ENCODE peak calls at places on chromosomes 4 and X, in seven cellular contexts. F is tibial artery, E is stomach, U is mesendoderm, S is ascending aorta, Z is body of pancreas, D is cardiac muscle cell. Y is an unnamed sample. For H3K36me3, the result is how much of the 10 kb centered on the place peaks cover.

GRCh38 chr4:178556796-178557195 is 1114.6 kb upstream of the AGA start:
- DNase-seq in F (no peak), E (no peak), U (no peak), S (no peak), Z (no peak), D (no peak), Y (no peak)

GRCh38 chrX:17968367-17968766 is 107.3 kb upstream of the RAI2 start:
- DNase-seq in F (no peak), E (no peak), U (peak), S (no peak), Z (no peak), D (no peak), Y (no peak)

GRCh38 chr4:172099376-172099775 is 286.2 kb downstream of the GALNTL6 start:
- DNase-seq in F (no peak), E (no peak), U (no peak), S (no peak), Z (no peak), D (no peak), Y (no peak)

GRCh38 chr4:53592686-53593641 is 1.7 kb upstream of the LNX1 start:
- DNase-seq in F (peak), E (peak), U (peak), S (no peak), Z (peak), D (peak), Y (peak)

GRCh38 chr4:52751349-52751911 is at the start of gene ERVMER34-1:
- DNase-seq in F (peak), E (peak), U (peak), S (no peak), Z (peak), D (peak), Y (peak)

GRCh38 chr4:82601242-82602015 is 39.6 kb upstream of the TMEM150C start:
- DNase-seq in F (no peak), E (no peak), U (no peak), S (no peak), Z (no peak), D (no peak), Y (no peak)

GRCh38 chr4:137198791-137199190 is 333.5 kb downstream of the PCDH18 start:
- DNase-seq in F (no peak), E (no peak), U (no peak), S (no peak), Z (no peak), D (no peak), Y (no peak)

GRCh38 chrX:38561126-38561868 is at the start of gene TSPAN7:
- DNase-seq in F (peak), E (peak), U (peak), S (peak), Z (peak), D (peak), Y (peak)

GRCh38 chrX:153772608-153773217 is 8.1 kb upstream of the SRPK3 start:
- DNase-seq in F (no peak), E (no peak), U (no peak), S (no peak), Z (no peak), D (no peak), Y (no peak)

GRCh38 chr4:26263165-26263564 is 57.6 kb upstream of the RBPJ start:
- DNase-seq in F (no peak), E (no peak), U (peak), S (no peak), Z (no peak), D (no peak), Y (no peak)

GRCh38 chr4:55849724-55850123 is 3.7 kb upstream of the EXOC1 start:
- DNase-seq in F (no peak), E (no peak), U (no peak), S (no peak), Z (no peak), D (no peak), Y (no peak)

GRCh38 chr4:16078195-16078756 is 5.5 kb downstream of the PROM1 start:
- DNase-seq in F (no peak), E (no peak), U (no peak), S (no peak), Z (no peak), D (no peak), Y (no peak)

GRCh38 chrX:70255452-70255851 is 4.6 kb downstream of the P2RY4 start:
- DNase-seq in F (no peak), E (no peak), U (no peak), S (no peak), Z (no peak), D (no peak), Y (no peak)

GRCh38 chr4:119752936-119753335 is 124.3 kb upstream of the PDE5A start:
- DNase-seq in F (no peak), E (no peak), U (no peak), S (no peak), Z (no peak), D (no peak), Y (no peak)

GRCh38 chr4:6770581-6771228 is 11.8 kb upstream of the KIAA0232 start:
- DNase-seq in F (no peak), E (no peak), U (no peak), S (no peak), Z (no peak), D (no peak), Y (peak)

GRCh38 chr4:165385124-165385523 is 6.3 kb downstream of the CPE start:
- DNase-seq in F (no peak), E (no peak), U (no peak), S (no peak), Z (no peak), D (no peak), Y (no peak)

GRCh38 chrX:83077606-83078005 is 430.5 kb upstream of the POU3F4 start:
- DNase-seq in F (no peak), E (no peak), U (no peak), S (no peak), Z (no peak), D (no peak), Y (no peak)

GRCh38 chrX:8845060-8845459 is 43.9 kb upstream of the FAM9A start:
- DNase-seq in F (no peak), E (no peak), U (peak), S (no peak), Z (no peak), D (no peak), Y (no peak)

GRCh38 chr4:27123050-27123768 is 262.6 kb downstream of the STIM2 start:
- DNase-seq in F (no peak), E (no peak), U (peak), S (no peak), Z (no peak), D (no peak), Y (no peak)

GRCh38 chrX:103254171-103254824 is 657 bp downstream of the TCEAL8 start:
- DNase-seq in F (peak), E (peak), U (peak), S (no peak), Z (peak), D (peak), Y (peak)

GRCh38 chrX:133921764-133922389 is 63.5 kb downstream of the GPC3 start:
- DNase-seq in F (no peak), E (peak), U (peak), S (no peak), Z (peak), D (peak), Y (peak)

GRCh38 chrX:115892056-115892708 is 278.4 kb upstream of the AGTR2 start:
- DNase-seq in F (no peak), E (no peak), U (no peak), S (no peak), Z (no peak), D (no peak), Y (no peak)

GRCh38 chrX:102832661-102833060 is 104.4 kb upstream of the RAB40AL start:
- DNase-seq in F (no peak), E (no peak), U (peak), S (no peak), Z (no peak), D (no peak), Y (no peak)

GRCh38 chr4:164438321-164438720 is 315.6 kb upstream of the SMIM31 start:
- DNase-seq in F (no peak), E (no peak), U (peak), S (no peak), Z (no peak), D (no peak), Y (no peak)

GRCh38 chr4:69718376-69719293 is 41.8 kb downstream of the SULT1B1 start:
- DNase-seq in F (no peak), E (no peak), U (no peak), S (no peak), Z (no peak), D (no peak), Y (no peak)

GRCh38 chr4:75555294-75556164 is at the start of gene ODAPH:
- DNase-seq in F (no peak), E (no peak), U (peak), S (no peak), Z (no peak), D (no peak), Y (no peak)

GRCh38 chr4:56874166-56874565 is 33.5 kb upstream of the REST start:
- DNase-seq in F (no peak), E (no peak), U (no peak), S (no peak), Z (no peak), D (peak), Y (no peak)

GRCh38 chrX:1389181-1389992 is 2.5 kb downstream of the SLC25A6 start:
- DNase-seq in F (no peak), E (peak), U (no peak), S (no peak), Z (peak), D (no peak), Y (peak)

GRCh38 chrX:1686642-1687041 is 71.8 kb downstream of the ASMT start:
- DNase-seq in F (no peak), E (no peak), U (no peak), S (no peak), Z (no peak), D (no peak), Y (no peak)

GRCh38 chr4:78119698-78120097 is 62.6 kb downstream of the FRAS1 start:
- DNase-seq in F (no peak), E (no peak), U (no peak), S (no peak), Z (no peak), D (no peak), Y (no peak)

GRCh38 chr4:165873298-165874071 is 448 bp downstream of the TLL1 start:
- DNase-seq in F (no peak), E (peak), U (peak), S (no peak), Z (peak), D (peak), Y (peak)

GRCh38 chr4:155405059-155405458 is 28.3 kb upstream of the MAP9 start:
- DNase-seq in F (no peak), E (no peak), U (no peak), S (no peak), Z (no peak), D (no peak), Y (no peak)

GRCh38 chrX:115561605-115562491 is 874 bp downstream of the PLS3 start:
- DNase-seq in F (peak), E (peak), U (peak), S (no peak), Z (peak), D (peak), Y (peak)

GRCh38 chrX:15384304-15384703 is at the start of gene VEGFD:
- DNase-seq in F (peak), E (no peak), U (no peak), S (no peak), Z (no peak), D (peak), Y (no peak)

GRCh38 chr4:99817310-99817885 is 771 bp downstream of the DAPP1 start:
- DNase-seq in F (no peak), E (no peak), U (no peak), S (no peak), Z (no peak), D (no peak), Y (no peak)

GRCh38 chrX:41970419-41970818 is 47.1 kb upstream of the CASK start:
- DNase-seq in F (no peak), E (no peak), U (no peak), S (no peak), Z (no peak), D (no peak), Y (no peak)

GRCh38 chr4:81314196-81314896 is 99.3 kb upstream of the PRKG2 start:
- DNase-seq in F (no peak), E (peak), U (no peak), S (no peak), Z (peak), D (peak), Y (peak)

GRCh38 chr4:10084651-10085320 is 31.8 kb downstream of the WDR1 start:
- DNase-seq in F (peak), E (no peak), U (no peak), S (no peak), Z (no peak), D (no peak), Y (peak)

GRCh38 chr4:10086506-10087120 is 30.0 kb downstream of the WDR1 start:
- DNase-seq in F (no peak), E (no peak), U (no peak), S (no peak), Z (no peak), D (no peak), Y (peak)

GRCh38 chr4:10085828-10086505 is 30.6 kb downstream of the WDR1 start:
- DNase-seq in F (no peak), E (no peak), U (no peak), S (no peak), Z (no peak), D (no peak), Y (peak)

GRCh38 chr4:10083861-10084641 is 32.5 kb downstream of the WDR1 start:
- DNase-seq in F (peak), E (peak), U (no peak), S (no peak), Z (no peak), D (no peak), Y (peak)

DNA sequence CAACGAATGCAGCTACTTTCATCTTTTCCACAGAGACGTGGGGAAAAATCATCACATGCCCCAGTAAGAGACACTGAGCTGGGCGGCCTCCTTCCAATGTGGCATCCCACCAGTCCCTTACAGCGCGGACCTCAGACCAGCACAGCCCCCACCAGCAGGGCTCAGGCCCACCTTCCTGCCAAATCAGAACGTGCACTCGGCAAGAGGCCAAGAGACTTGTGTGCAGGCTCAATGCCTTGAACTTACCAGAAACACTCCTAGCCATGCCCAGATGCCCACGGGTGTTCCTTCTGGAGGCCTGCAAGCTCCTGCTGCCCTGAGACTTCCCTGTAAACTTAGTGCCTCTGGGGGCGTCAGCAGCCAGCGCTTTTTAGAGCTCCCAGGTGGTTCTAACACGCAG is 31.2 kb downstream of the WDR1 start:
- DNase-seq in F (peak), E (no peak), U (no peak), S (peak), Z (no peak), D (no peak), Y (peak)
- H3K36me3 ChIP-seq in F (half or more), E (half or more), U (under half), S (half or more), Z (under half), D (half or more), Y (half or more)

GRCh38 chrX:55488268-55488558 is 1.4 kb downstream of the USP51 start:
- DNase-seq in F (no peak), E (no peak), U (no peak), S (no peak), Z (no peak), D (no peak), Y (no peak)
- H3K4me3 ChIP-seq in F (peak), E (peak), U (peak), S (peak), Z (no peak), D (peak), Y (peak)

DNA sequence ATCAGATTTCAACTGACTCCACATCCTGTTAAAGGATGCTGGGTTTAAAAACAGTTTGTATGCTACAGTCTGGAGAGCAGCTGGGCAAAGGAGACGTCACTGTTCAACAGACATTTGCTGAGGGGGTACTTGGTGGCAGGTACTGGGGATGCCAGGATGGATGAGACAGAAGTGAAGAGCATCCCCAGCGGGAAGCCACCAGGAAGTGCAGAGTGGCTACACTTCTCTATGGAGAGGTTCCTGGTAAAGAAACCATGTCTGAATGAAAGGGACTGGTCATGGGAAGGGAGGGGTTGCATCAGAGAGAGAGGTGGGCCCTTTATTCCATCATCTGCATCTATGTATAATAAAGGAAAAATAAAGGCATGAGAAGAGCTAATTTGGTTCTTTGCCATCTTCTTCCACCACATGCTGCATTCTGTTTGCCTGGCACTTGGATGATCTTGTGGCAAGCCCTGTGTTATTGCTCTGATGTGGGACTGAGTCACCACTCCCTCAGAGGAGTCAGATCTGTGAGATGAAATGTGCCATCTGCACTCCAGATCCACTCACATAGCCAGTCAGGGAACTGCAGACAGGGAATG is 144.9 kb downstream of the SOWAHB start:
- DNase-seq in F (peak), E (no peak), U (no peak), S (no peak), Z (no peak), D (no peak), Y (no peak)
- H3K36me3 ChIP-seq in F (under half), E (half or more), U (under half), S (under half), Z (under half), D (under half), Y (under half)

DNA sequence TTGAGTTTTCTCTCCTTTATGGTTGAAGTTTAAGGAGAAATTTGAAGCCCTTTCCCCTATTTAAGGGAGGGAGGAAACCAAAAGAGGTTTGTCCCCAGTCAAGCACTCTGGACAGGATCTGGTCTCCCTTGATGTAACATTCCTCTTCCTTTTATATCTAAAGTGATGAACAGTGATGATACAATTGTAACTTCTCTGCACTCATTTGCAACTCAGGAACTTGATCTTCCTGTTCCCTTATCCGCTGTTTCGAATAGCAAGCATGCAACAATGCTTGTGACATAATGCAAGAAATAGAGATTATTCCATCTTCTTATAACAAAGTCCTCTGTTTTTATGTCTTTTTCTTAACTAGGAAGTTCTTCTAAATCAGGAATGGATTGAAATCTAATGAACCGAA is 18.3 kb downstream of the ALPK1 start:
- DNase-seq in F (no peak), E (no peak), U (no peak), S (no peak), Z (no peak), D (no peak), Y (no peak)
- H3K4me3 ChIP-seq in F (no peak), E (no peak), U (no peak), S (no peak), Z (no peak), D (no peak), Y (no peak)

Y was measured in lower lobe of right lung.